ENCODE peak calls at places on chromosome 1, in five cellular contexts. S is H9, V is GM23248, Z is keratinocyte, X is neural progenitor cell. G is an unnamed sample. For H4K20me1 and H3K4me1, the result is how much of the 10 kb centered on the place peaks cover.

GRCh38 chr1:190679444-190679843 is 201.8 kb upstream of the BRINP3 start:
- DNase-seq in S (no peak), V (no peak), Z (no peak), X (no peak), G (no peak)

GRCh38 chr1:117169871-117170596 is 40.7 kb downstream of the VTCN1 start:
- DNase-seq in S (no peak), V (no peak), Z (no peak), X (no peak), G (no peak)

GRCh38 chr1:24364975-24365678 is 46.0 kb downstream of the GRHL3 start:
- DNase-seq in S (no peak), V (peak), Z (peak), X (no peak), G (no peak)

GRCh38 chr1:67476006-67476482 is 45.8 kb upstream of the SERBP1 start:
- DNase-seq in S (no peak), V (no peak), Z (no peak), X (no peak), G (no peak)

GRCh38 chr1:46533179-46533864 is 18.1 kb downstream of the KNCN start:
- DNase-seq in S (no peak), V (peak), Z (no peak), X (peak), G (no peak)

GRCh38 chr1:218443255-218443654 is 98.1 kb downstream of the TGFB2 start:
- DNase-seq in S (no peak), V (no peak), Z (no peak), X (no peak), G (no peak)

GRCh38 chr1:206912445-206913095 is 9.2 kb downstream of the FCMR start:
- DNase-seq in S (peak), V (peak), Z (no peak), X (peak), G (peak)

GRCh38 chr1:209926045-209926444 is 12.0 kb upstream of the SYT14 start:
- DNase-seq in S (no peak), V (peak), Z (no peak), X (no peak), G (no peak)

GRCh38 chr1:156244126-156244525 is 2.1 kb downstream of the BGLAP start:
- DNase-seq in S (no peak), V (no peak), Z (no peak), X (no peak), G (no peak)

GRCh38 chr1:156241311-156241811 is 623 bp upstream of the BGLAP start:
- DNase-seq in S (no peak), V (peak), Z (peak), X (no peak), G (no peak)

GRCh38 chr1:156244712-156245111 is 2.7 kb downstream of the BGLAP start:
- DNase-seq in S (no peak), V (no peak), Z (no peak), X (no peak), G (no peak)

GRCh38 chr1:156242738-156243137 is 754 bp downstream of the BGLAP start:
- DNase-seq in S (no peak), V (no peak), Z (no peak), X (no peak), G (no peak)

DNA sequence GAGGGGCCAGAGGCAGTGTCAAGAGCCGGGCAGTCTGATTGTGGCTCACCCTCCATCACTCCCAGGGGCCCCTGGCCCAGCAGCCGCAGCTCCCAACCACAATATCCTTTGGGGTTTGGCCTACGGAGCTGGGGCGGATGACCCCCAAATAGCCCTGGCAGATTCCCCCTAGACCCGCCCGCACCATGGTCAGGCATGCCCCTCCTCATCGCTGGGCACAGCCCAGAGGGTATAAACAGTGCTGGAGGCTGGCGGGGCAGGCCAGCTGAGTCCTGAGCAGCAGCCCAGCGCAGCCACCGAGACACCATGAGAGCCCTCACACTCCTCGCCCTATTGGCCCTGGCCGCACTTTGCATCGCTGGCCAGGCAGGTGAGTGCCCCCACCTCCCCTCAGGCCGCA is at the start of gene BGLAP:
- DNase-seq in S (no peak), V (no peak), Z (no peak), X (no peak), G (no peak)
- H4K20me1 ChIP-seq in S (under half), V (under half), Z (under half), X (under half), G (under half)

DNA sequence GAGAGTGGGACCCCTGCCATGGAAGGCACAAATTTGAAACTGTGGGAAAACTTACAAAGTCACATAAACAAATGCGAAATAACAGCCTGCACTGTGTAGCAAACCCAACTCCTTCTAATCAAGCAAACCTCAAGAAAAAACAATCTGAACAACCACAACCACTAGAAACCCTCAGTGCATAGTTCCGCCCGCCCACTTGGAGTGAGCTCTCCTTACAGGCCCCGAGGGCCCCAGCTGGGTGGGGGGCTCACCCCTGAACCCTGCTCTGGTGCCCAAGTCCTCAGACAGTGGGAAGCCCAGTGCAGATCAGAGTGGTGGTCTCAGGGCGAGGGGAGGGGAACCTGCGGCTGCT is 937 bp upstream of the MXRA8 start:
- DNase-seq in S (no peak), V (peak), Z (no peak), X (no peak), G (no peak)
- H3K4me1 ChIP-seq in S (under half), V (under half), Z (under half), X (half or more), G (under half)

GRCh38 chr1:90926971-90927370 is 94.9 kb downstream of the ZNF644 start:
- DNase-seq in S (peak), V (no peak), Z (no peak), X (peak), G (no peak)
- H3K4me2 ChIP-seq in S (no peak), V (no peak), Z (no peak), X (peak), G (no peak)

DNA sequence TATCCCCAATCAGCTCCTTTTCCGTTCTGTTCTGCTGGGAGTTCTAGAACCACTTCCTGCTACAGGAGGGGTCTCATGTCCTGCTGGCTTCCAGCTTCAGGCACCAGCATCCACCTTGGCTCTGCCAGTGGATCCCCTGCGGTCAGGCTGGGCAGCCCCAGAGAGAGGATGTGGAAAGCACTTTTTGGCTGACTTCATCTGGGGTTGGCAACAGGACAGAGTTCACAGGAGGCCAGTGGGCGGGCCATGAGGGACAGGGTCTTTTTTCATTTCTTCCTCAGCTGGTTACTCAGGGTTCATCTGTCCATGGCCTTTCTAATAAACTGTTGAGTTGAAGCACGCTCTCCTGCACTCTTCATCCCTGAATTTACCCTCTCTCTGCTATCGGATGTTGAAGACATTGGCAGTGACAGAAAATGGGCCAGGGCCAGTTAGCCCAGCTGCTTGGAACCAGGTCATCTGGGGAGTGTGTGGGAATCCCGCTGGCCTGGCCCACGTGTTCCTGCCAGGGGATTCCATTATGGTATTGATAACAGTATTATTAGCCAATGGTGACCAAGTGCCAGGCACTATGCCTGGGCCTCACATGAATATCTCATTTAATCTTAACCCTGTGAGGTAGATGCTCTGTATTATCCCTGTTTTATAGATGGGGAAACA is 45.3 kb downstream of the RPS6KA1 start:
- DNase-seq in S (no peak), V (peak), Z (no peak), X (no peak), G (no peak)
- H4K20me1 ChIP-seq in S (under half), V (under half), Z (under half), X (under half), G (under half)

DNA sequence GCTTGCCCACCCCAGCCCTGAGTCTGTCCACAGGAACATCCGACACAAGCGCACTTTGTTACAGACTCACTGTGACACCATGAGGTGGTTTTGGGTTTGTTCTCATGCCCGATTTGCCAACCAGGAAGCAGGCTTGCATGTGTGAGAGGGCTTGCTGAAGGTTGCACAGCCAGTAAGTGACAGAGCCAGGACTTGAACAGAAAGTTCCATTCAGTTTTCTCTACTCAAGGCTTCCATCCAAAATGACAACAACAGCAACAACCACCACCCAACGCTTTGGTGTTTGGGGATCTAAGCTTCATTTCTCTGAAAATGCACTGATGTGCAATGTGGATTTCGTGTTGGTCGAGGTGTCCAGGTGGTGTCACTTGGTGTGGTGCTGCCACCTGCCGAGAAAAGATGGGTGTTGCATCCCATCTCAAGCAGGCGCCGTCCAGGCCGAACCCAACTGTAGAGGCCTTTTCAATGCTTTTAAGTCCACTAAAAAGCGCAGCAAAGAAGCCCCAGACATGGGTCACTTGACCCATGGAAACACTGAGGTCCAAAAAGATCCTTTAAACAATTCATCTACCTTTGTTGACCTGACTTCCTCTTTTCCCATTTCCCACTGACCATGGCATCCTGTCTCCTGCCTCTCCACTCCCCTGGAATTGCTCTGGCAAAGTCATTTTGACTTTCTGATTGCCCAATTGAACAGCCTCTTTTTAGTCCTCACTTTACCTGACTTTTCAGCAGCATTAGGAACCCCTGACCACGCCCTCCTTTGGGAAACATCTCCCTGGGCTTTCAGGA is 12.2 kb downstream of the CITED4 start:
- DNase-seq in S (peak), V (peak), Z (no peak), X (peak), G (peak)
- H3K4me1 ChIP-seq in S (under half), V (under half), Z (under half), X (under half), G (under half)

G was measured in DND-41.